ENCODE peak calls at places on chromosomes 13 and 19, in four cellular contexts. O is AG20443, U is KG1, I is Right ventricle myocardium superior. K is an unnamed sample.

GRCh38 chr19:6531163-6531955 is 533 bp downstream of the TNFSF9 start:
- DNase-seq in O (no peak), U (no peak), I (no peak), K (no peak)

GRCh38 chr19:10566658-10567410 is 1.0 kb upstream of the KRI1 start:
- DNase-seq in O (no peak), U (peak), I (no peak), K (no peak)

GRCh38 chr13:32783067-32783466 is 196.8 kb downstream of the PDS5B start:
- DNase-seq in O (no peak), U (no peak), I (no peak), K (no peak)

GRCh38 chr13:100039740-100040139 is 49.2 kb upstream of the PCCA start:
- DNase-seq in O (no peak), U (no peak), I (no peak), K (no peak)

GRCh38 chr13:64684685-64685431 is 2545.3 kb downstream of the PCDH9 start:
- DNase-seq in O (peak), U (no peak), I (no peak), K (no peak)

GRCh38 chr19:13208131-13208963 is 58.1 kb downstream of the IER2 start:
- DNase-seq in O (peak), U (peak), I (peak), K (no peak)

GRCh38 chr13:96632536-96633320 is 361.5 kb downstream of the OXGR1 start:
- DNase-seq in O (no peak), U (no peak), I (no peak), K (no peak)

GRCh38 chr19:8569066-8569761 is 8.0 kb downstream of the MYO1F start:
- DNase-seq in O (peak), U (peak), I (peak), K (no peak)

GRCh38 chr13:101626925-101627555 is 174.6 kb downstream of the ITGBL1 start:
- DNase-seq in O (no peak), U (peak), I (no peak), K (no peak)

GRCh38 chr13:99406799-99407201 is 94.5 kb upstream of the TM9SF2 start:
- DNase-seq in O (no peak), U (no peak), I (no peak), K (peak)

GRCh38 chr19:38304866-38305429 is 897 bp downstream of the C19orf33 start:
- DNase-seq in O (no peak), U (no peak), I (peak), K (no peak)

GRCh38 chr13:107461751-107462150 is 753.6 kb downstream of the LIG4 start:
- DNase-seq in O (no peak), U (no peak), I (no peak), K (no peak)

GRCh38 chr19:58128041-58128685 is 22.4 kb downstream of the ZNF329 start:
- DNase-seq in O (no peak), U (no peak), I (no peak), K (no peak)

GRCh38 chr13:39406688-39407087 is 196.3 kb downstream of the LHFPL6 start:
- DNase-seq in O (no peak), U (no peak), I (no peak), K (no peak)

GRCh38 chr13:93420887-93421286 is 194.3 kb downstream of the GPC6 start:
- DNase-seq in O (no peak), U (no peak), I (no peak), K (no peak)

GRCh38 chr13:43369319-43369718 is 345.9 kb downstream of the DNAJC15 start:
- DNase-seq in O (no peak), U (no peak), I (no peak), K (no peak)

GRCh38 chr13:77177646-77178045 is 149.2 kb downstream of the MYCBP2 start:
- DNase-seq in O (no peak), U (no peak), I (no peak), K (no peak)

GRCh38 chr13:75178436-75178835 is 303.5 kb downstream of the TBC1D4 start:
- DNase-seq in O (no peak), U (no peak), I (no peak), K (no peak)

GRCh38 chr19:40347476-40348124 is 597 bp downstream of the C19orf47 start:
- DNase-seq in O (no peak), U (no peak), I (no peak), K (no peak)

GRCh38 chr13:23612182-23612581 is 42.0 kb downstream of the TNFRSF19 start:
- DNase-seq in O (no peak), U (no peak), I (no peak), K (no peak)

GRCh38 chr19:39152066-39152465 is 26.5 kb downstream of the PAK4 start:
- DNase-seq in O (no peak), U (no peak), I (no peak), K (no peak)

GRCh38 chr13:40639226-40639681 is 27.2 kb downstream of the FOXO1 start:
- DNase-seq in O (peak), U (no peak), I (no peak), K (no peak)

K was measured in posterior vena cava.